ENCODE peak calls at places on chromosomes 13 and 19, in five cellular contexts. Y is lung, H is breast epithelium, E is tibial artery, Z is OCI-LY7. D is an unnamed sample.

GRCh38 chr13:77437267-77437666 is 98.2 kb upstream of the SCEL start:
- DNase-seq in Y (no peak), Z (no peak), H (no peak), E (no peak), D (no peak)

GRCh38 chr19:49155005-49155826 is at the start of gene HRC:
- DNase-seq in Z (no peak), Y (no peak), E (peak; percentile 41), H (no peak), D (no peak)

GRCh38 chr19:2722541-2723344 is 1.6 kb upstream of the DIRAS1 start:
- DNase-seq in Z (no peak), H (peak; percentile 66), Y (no peak), E (peak; percentile 77), D (no peak)

GRCh38 chr13:36163809-36164308 is 32.7 kb upstream of the DCLK1 start:
- DNase-seq in Y (peak; percentile 89), H (no peak), Z (no peak), E (peak; percentile 64), D (no peak)

GRCh38 chr19:35642798-35643254 is 1.3 kb downstream of the ETV2 start:
- DNase-seq in Y (no peak), Z (peak; percentile 26), E (no peak), H (no peak), D (peak; percentile 67)

GRCh38 chr19:37979547-37980082 is 72.6 kb downstream of the SIPA1L3 start:
- DNase-seq in H (no peak), E (no peak), Z (peak; percentile 81), Y (no peak), D (no peak)

GRCh38 chr13:76971215-76971614 is 20.7 kb upstream of the CLN5 start:
- DNase-seq in Y (no peak), Z (no peak), H (no peak), E (no peak), D (no peak)

GRCh38 chr13:33080962-33081655 is 64.9 kb downstream of the KL start:
- DNase-seq in Y (no peak), E (no peak), H (no peak), Z (no peak), D (no peak)

GRCh38 chr19:28968721-28969120 is 244.2 kb downstream of the UQCRFS1 start:
- DNase-seq in E (no peak), Y (no peak), Z (no peak), H (no peak), D (no peak)

GRCh38 chr13:111944171-111944583 is 122.8 kb upstream of the SOX1 start:
- DNase-seq in Z (no peak), Y (no peak), E (no peak), H (no peak), D (no peak)

GRCh38 chr13:112510987-112511715 is 76.8 kb downstream of the TUBGCP3 start:
- DNase-seq in Y (no peak), E (no peak), Z (no peak), H (no peak), D (no peak)

GRCh38 chr13:113528101-113528797 is 37.7 kb upstream of the DCUN1D2 start:
- DNase-seq in H (peak; percentile 37), Z (no peak), Y (no peak), E (no peak), D (no peak)

GRCh38 chr19:16229322-16229641 is 31.6 kb downstream of the AP1M1 start:
- DNase-seq in Y (no peak), H (no peak), E (no peak), Z (no peak), D (no peak)

GRCh38 chr19:36054733-36055686 is at the start of gene WDR62:
- DNase-seq in H (peak; percentile 93), Z (peak; percentile 96), Y (peak; percentile 91), E (peak; percentile 91), D (peak; percentile 96)

GRCh38 chr13:90562388-90562787 is 785.1 kb upstream of the MIR17HG start:
- DNase-seq in E (no peak), Y (no peak), Z (no peak), H (no peak), D (no peak)

GRCh38 chr13:28531195-28531955 is 36.4 kb upstream of the FLT1 start:
- DNase-seq in Y (no peak), Z (no peak), H (no peak), E (peak; percentile 21), D (peak; percentile 38)

GRCh38 chr13:46571189-46571901 is 18.4 kb downstream of the LRCH1 start:
- DNase-seq in Y (no peak), Z (no peak), H (no peak), E (no peak), D (no peak)

GRCh38 chr13:109256866-109257760 is 529.3 kb downstream of the IRS2 start:
- DNase-seq in E (no peak), Y (peak; percentile 41), Z (no peak), H (no peak), D (no peak)

GRCh38 chr13:104553156-104553555 is 1486.9 kb upstream of the SLC10A2 start:
- DNase-seq in Y (no peak), E (no peak), Z (no peak), H (no peak), D (no peak)

GRCh38 chr19:35816262-35816661 is 3.6 kb upstream of the PRODH2 start:
- DNase-seq in E (no peak), Z (no peak), Y (no peak), H (no peak), D (no peak)

DNA sequence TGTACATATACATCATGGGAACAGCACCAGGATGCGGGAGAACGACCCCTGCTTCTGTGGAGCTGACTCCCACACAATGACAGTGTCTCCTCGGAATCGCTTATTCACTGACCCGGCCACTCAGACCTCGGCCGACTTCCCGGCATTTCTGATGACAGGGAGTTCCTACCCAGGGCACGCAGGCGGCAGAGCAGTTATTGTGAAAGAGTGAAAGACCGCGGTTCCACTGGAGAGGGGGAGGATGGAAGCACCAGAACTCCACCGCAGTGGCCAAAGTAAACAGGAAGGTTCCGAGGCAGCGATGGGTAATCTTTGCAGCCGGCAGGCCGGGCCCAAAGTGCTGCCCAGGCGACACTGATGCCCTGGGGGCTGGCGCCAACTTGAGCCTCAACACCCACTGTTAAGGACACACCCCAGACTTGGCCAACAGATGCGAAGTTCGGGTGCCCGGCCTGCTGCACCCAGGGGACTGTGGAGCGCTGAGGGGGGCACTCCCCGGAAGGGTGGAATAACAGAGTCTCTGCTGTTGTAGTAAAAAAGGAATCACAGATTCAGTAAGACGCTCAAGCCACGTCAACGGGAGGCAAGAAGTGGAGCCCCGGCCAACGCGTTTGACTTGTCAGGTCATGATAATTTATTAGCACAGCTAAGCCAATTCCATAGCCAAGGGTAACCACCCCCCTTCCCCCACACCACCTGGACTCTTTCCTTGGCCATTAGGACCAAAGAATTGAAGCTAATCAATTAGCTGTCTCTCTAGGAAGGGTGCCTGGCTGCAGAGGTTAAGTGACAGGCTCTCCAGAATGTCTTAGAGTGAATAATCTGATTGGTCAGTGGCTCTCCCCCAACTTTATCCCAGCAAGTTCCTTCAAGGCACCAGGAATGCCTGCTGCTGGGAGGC is 5.8 kb downstream of the MLLT1 start:
- DNase-seq in Z (no peak), E (peak; percentile 94), Y (peak; percentile 90), H (peak; percentile 85), D (peak; percentile 80)
- TF ChIP-seq CTCF in Z (no peak), E (peak; percentile 9), Y (no peak), H (no peak), D (no peak)

GRCh38 chr19:18790566-18791314 is at the start of gene COMP:
- DNase-seq in E (no peak), H (no peak), Y (no peak), Z (no peak), D (no peak)

GRCh38 chr19:18789422-18789832 is 1.7 kb downstream of the COMP start:
- DNase-seq in Z (no peak), H (no peak), Y (no peak), E (no peak), D (no peak)

GRCh38 chr19:18791315-18791678 is 192 bp upstream of the COMP start:
- DNase-seq in Z (no peak), Y (no peak), H (no peak), E (no peak), D (no peak)

GRCh38 chr19:18788782-18789421 is 2.2 kb downstream of the COMP start:
- DNase-seq in E (no peak), H (no peak), Y (no peak), Z (no peak), D (no peak)

DNA sequence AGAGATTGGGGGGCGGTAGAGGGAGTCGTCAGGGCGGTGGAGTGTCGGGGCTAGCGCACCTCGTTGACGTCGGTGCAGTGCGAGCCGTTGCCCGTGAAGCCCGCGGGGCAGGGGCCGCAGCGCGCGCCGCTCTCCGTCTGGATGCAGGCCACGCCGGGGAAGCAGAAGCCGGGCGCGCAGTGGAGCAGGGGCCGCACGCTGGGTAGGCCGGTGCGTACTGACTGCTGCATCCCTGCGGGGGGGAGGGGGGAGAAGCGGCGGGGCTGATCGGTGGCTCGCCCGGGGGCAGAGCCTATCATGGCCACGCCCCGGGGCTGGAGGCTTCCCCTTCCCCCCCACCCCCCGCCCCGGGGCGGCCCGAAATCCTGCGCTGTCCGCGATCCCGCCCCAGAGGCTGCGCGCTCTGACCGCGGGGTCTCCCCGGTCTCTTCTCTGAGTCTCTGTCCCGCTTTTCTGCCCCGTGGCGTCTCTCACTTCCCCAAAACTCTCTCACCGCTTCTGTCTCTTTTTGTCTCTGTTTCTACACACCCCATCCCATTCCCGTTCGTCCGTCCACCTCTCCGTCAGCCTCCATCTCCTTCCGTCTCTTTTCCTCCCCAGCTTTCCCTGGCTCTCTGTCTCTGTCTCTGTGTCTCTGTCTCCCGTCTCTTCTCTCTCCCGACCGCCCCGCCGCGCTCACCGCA is 1.1 kb downstream of the COMP start:
- DNase-seq in H (no peak), Y (no peak), Z (no peak), E (peak; percentile 81), D (no peak)
- H3K4me3 ChIP-seq in H (peak overlapping the region; percentile 61), Y (no peak overlapping the region), Z (no peak overlapping the region), E (peak overlapping the region; percentile 42), D (no peak overlapping the region)

DNA sequence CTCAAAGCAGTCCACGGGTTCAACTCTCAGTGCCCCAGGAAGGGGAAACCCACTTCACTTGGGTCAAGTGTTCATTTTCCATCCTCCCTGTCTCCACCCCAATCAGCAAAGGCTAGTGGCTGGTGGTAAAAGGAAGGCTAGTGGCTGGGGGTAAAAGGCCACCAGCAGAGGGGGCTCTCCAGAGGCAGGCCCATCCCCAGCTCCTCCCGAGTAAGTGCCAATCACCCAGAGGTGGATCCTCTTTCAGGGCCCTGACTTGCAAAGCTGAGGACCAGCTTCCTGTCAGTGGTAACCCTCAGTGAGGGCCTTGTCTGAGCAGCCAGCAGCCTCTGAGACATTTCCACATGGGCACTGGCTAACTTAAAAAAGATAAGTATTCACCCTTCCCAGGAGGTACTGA is 22.0 kb upstream of the TPT1 start:
- DNase-seq in H (peak; percentile 19), Z (peak; percentile 10), Y (no peak), E (no peak), D (no peak)
- TF ChIP-seq CTCF in H (no peak), Z (peak; percentile 48), Y (no peak), E (no peak), D (no peak)

GRCh38 chr19:34171539-34171876 is 796 bp upstream of the LSM14A start:
- DNase-seq in Z (no peak), H (no peak), E (no peak), Y (no peak), D (no peak)
- H3K4me3 ChIP-seq in Z (peak overlapping the region; percentile 88), H (peak overlapping the region; percentile 98), E (peak overlapping the region; percentile 72), Y (no peak overlapping the region), D (peak overlapping the region; percentile 94)